ENCODE peak calls at places on chromosomes 6 and 20, in eight cellular contexts. M is mesenchymal stem cell, X is brain microvascular endothelial cell, G is adrenal gland, Q is SK-N-SH, J is aorta, K is RWPE1, Y is pancreas. O is an unnamed sample.

GRCh38 chr6:117346142-117346930 is 79.4 kb downstream of the ROS1 start:
- DNase-seq in K (peak; percentile 20), M (peak; percentile 43), G (no peak), Y (no peak), J (no peak), X (no peak), Q (peak; percentile 3), O (peak; percentile 9)

GRCh38 chr6:32167761-32168262 is 3.4 kb downstream of the EGFL8 start:
- DNase-seq in X (no peak), J (peak; percentile 8), Y (no peak), M (no peak), Q (no peak), G (no peak), K (no peak), O (no peak)

GRCh38 chr6:72621243-72622093 is at the start of gene KCNQ5:
- DNase-seq in M (peak; percentile 28), X (no peak), G (no peak), K (peak; percentile 33), Q (peak; percentile 49), J (peak; percentile 46), Y (peak; percentile 14), O (peak; percentile 20)

GRCh38 chr20:45463113-45463512 is 6.4 kb upstream of the WFDC2 start:
- DNase-seq in Q (no peak), G (no peak), K (no peak), X (no peak), Y (no peak), J (no peak), M (no peak), O (no peak)

GRCh38 chr6:2684059-2684749 is 66.5 kb downstream of the MYLK4 start:
- DNase-seq in J (no peak), M (no peak), K (peak; percentile 83), Y (no peak), X (peak; percentile 86), Q (no peak), G (no peak), O (peak; percentile 67)

GRCh38 chr20:36887779-36888133 is 11.8 kb downstream of the TLDC2 start:
- DNase-seq in J (no peak), Q (no peak), M (no peak), X (no peak), K (no peak), G (no peak), Y (no peak), O (no peak)

GRCh38 chr6:134873500-134874388 is 76.2 kb downstream of the ALDH8A1 start:
- DNase-seq in K (no peak), G (no peak), X (no peak), M (no peak), Y (no peak), Q (no peak), J (no peak), O (no peak)

GRCh38 chr6:156809446-156810178 is 32.4 kb downstream of the ARID1B start:
- DNase-seq in Y (no peak), M (no peak), J (no peak), K (no peak), X (no peak), Q (no peak), G (no peak), O (no peak)

GRCh38 chr6:109454483-109455160 is 950 bp downstream of the MICAL1 start:
- DNase-seq in K (no peak), M (peak; percentile 46), Q (peak; percentile 78), Y (no peak), G (peak; percentile 52), X (peak; percentile 14), J (peak; percentile 84), O (no peak)

GRCh38 chr20:10644458-10645204 is 29.2 kb downstream of the JAG1 start:
- DNase-seq in G (no peak), M (no peak), K (no peak), Q (peak; percentile 74), J (no peak), Y (no peak), X (no peak), O (no peak)

GRCh38 chr20:34525709-34526416 is 9.6 kb downstream of the DYNLRB1 start:
- DNase-seq in X (peak; percentile 98), J (peak; percentile 87), G (peak; percentile 96), Y (peak; percentile 83), Q (peak; percentile 38), M (peak; percentile 98), K (peak; percentile 100), O (peak; percentile 99)

GRCh38 chr20:22503577-22503976 is 80.8 kb downstream of the FOXA2 start:
- DNase-seq in Q (no peak), Y (no peak), X (no peak), M (no peak), J (no peak), G (no peak), K (no peak), O (no peak)

GRCh38 chr20:38202153-38202981 is 37.3 kb upstream of the TGM2 start:
- DNase-seq in K (no peak), Q (no peak), Y (no peak), J (no peak), G (no peak), X (no peak), M (no peak), O (no peak)

GRCh38 chr6:166312832-166313231 is 4.6 kb upstream of the PRR18 start:
- DNase-seq in J (no peak), Y (no peak), M (no peak), X (no peak), G (no peak), K (no peak), Q (no peak), O (no peak)

DNA sequence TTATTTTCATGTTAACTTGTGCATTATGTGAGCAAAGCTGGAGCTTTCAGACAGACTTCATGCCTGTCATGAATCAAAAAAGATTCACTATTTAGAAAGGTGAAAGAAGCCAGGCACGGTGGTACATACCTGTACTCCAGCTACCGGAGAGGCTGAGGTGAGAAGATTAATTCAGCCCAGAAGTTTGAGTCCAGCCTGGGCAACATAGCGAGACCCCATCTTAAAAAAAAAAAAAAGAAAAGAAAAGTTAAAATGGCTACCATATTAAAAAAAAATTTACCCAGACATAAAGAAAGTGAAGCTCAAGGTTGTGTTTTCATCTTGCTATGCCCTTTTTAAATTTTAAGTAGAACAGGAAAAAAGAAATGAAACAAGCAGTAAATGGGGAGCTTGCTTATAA is 889 bp downstream of the CASS4 start:
- DNase-seq in M (no peak), Y (no peak), Q (no peak), X (no peak), G (no peak), J (no peak), K (no peak), O (no peak)
- H3K27ac ChIP-seq in M (no peak overlapping the region), Y (no peak overlapping the region), Q (no peak overlapping the region), X (peak overlapping the region; percentile 92), G (no peak overlapping the region), J (no peak overlapping the region), K (no peak overlapping the region), O (no peak overlapping the region)

DNA sequence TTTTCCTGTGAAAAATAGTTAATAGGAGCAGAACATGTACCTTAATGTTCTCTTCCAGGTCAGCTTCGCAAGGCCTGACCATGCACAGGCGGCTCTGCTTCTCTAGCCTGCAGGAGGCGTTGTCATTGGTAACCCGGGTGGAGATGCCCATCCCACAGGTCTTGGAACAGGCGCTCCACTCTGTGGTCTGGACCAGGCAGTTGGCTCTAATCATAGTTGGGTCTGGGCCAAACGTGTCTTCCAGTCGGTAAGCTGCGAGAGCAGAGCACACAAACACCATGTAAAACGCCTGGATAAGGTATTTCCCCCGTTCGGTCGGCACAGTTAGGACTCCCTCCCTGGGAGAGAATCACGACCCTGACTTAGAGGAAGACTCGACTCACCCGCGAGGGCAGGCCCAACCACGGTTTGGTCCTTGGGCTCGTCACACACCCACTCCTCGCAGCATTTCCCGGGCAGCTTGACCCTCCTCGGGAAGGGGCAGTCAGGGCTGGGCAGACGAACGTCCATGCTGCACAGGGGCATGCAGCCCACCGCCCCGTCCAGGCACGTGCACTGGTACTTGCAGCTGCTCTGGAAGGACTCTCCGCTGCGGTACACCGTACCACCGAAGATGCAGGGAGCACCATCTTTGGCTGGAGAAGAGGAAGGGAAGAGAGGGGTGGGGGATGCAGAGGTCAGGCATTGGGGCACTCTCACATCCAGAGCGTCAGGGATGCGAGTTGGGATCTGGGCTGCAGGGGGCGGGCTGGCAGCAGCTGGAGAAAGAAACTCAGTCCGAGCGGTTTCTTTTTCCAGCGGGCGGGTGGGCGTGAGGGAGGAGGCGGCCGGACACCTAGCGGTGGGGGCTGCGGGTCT is 1.0 kb downstream of the CCN2 start:
- DNase-seq in Y (peak; percentile 83), K (peak; percentile 44), X (peak; percentile 98), J (peak; percentile 83), Q (peak; percentile 74), G (peak; percentile 47), M (peak; percentile 93), O (peak; percentile 85)
- H3K27ac ChIP-seq in Y (peak overlapping the region; percentile 83), K (peak overlapping the region; percentile 80), X (peak overlapping the region; percentile 95), J (peak overlapping the region; percentile 56), Q (peak overlapping the region; percentile 70), G (no peak overlapping the region), M (peak overlapping the region; percentile 84), O (peak overlapping the region; percentile 27)

GRCh38 chr6:106803188-106803587 is 171.3 kb downstream of the CD24 start:
- DNase-seq in J (no peak), Y (no peak), M (no peak), G (no peak), Q (no peak), X (no peak), K (no peak), O (no peak)
- H3K27ac ChIP-seq in J (no peak overlapping the region), Y (peak overlapping the region; percentile 8), M (no peak overlapping the region), G (no peak overlapping the region), Q (no peak overlapping the region), X (no peak overlapping the region), K (no peak overlapping the region), O (no peak overlapping the region)

DNA sequence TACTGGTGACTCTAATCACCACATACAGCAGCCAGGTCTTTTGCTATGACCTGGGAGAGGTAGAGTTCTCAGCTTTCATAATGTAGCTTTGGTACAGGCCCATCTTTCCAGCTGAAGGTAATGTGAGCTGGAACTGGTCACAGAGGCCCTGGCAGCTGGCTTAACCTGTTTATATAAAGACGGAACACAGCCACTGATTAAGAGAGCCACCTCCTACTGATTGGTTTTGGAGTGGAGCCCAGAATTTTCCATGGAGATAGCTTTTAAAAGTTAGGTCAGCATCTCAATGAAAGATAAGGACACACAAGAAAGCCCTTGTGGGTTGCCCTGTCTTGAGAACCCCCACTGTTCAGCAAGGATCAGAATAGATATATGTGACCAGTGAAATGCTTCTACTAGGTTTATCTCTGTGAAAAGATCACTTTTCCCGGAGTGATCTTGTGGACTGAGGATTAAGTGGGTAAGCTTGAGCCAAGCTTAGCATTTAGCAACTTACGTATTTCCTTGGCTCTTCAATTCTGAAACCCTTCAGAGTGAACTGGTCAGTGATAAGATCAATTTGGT is 213.7 kb upstream of the CITED2 start:
- DNase-seq in Q (no peak), X (peak; percentile 76), K (no peak), G (peak; percentile 20), Y (peak; percentile 75), J (no peak), M (peak; percentile 75), O (peak; percentile 43)
- H3K27ac ChIP-seq in Q (peak overlapping the region; percentile 83), X (peak overlapping the region; percentile 90), K (no peak overlapping the region), G (no peak overlapping the region), Y (peak overlapping the region; percentile 67), J (no peak overlapping the region), M (peak overlapping the region; percentile 98), O (no peak overlapping the region)

O was measured in mammary epithelial cell.